ENCODE peak calls at places on chromosomes 5 and 9, in four cellular contexts. L, A, U and S are unnamed samples.

GRCh38 chr5:151038801-151039238 is 18.4 kb downstream of the GPX3 start:
- DNase-seq in L (no peak), A (no peak), U (no peak), S (no peak)

GRCh38 chr5:129591508-129592160 is 131.5 kb downstream of the ADAMTS19 start:
- DNase-seq in L (no peak), A (no peak), U (no peak), S (no peak)

GRCh38 chr9:88053888-88054501 is 79.7 kb upstream of the CDK20 start:
- DNase-seq in L (no peak), A (no peak), U (no peak), S (no peak)

GRCh38 chr9:120866651-120867050 is 10.3 kb downstream of the PHF19 start:
- DNase-seq in L (no peak), A (no peak), U (no peak), S (no peak)

GRCh38 chr9:75088646-75089368 is 493 bp downstream of the OSTF1 start:
- DNase-seq in L (peak), A (no peak), U (no peak), S (peak)

GRCh38 chr9:130444565-130445221 is at the start of gene ASS1:
- DNase-seq in L (peak), A (no peak), U (no peak), S (peak)

GRCh38 chr5:161850491-161850890 is 2.6 kb downstream of the GABRA1 start:
- DNase-seq in L (no peak), A (no peak), U (no peak), S (no peak)

GRCh38 chr5:89241186-89241585 is 358.2 kb upstream of the MEF2C start:
- DNase-seq in L (no peak), A (no peak), U (no peak), S (no peak)

GRCh38 chr5:143187495-143187894 is 216.0 kb downstream of the NR3C1 start:
- DNase-seq in L (no peak), A (no peak), U (no peak), S (no peak)

GRCh38 chr5:108659531-108659930 is 88.2 kb upstream of the FER start:
- DNase-seq in L (no peak), A (no peak), U (no peak), S (no peak)

GRCh38 chr5:67350600-67351315 is 154.2 kb upstream of the CD180 start:
- DNase-seq in L (peak), A (no peak), U (no peak), S (no peak)

GRCh38 chr5:65482727-65483473 is 1.2 kb upstream of the ADAMTS6 start:
- DNase-seq in L (peak), A (no peak), U (no peak), S (no peak)

GRCh38 chr5:760363-761205 is 23.9 kb downstream of the ZDHHC11B start:
- DNase-seq in L (no peak), A (no peak), U (no peak), S (no peak)

GRCh38 chr5:138661342-138661975 is 86.3 kb upstream of the HSPA9 start:
- DNase-seq in L (no peak), A (no peak), U (no peak), S (no peak)

GRCh38 chr5:9888517-9888916 is 258.4 kb upstream of the TAS2R1 start:
- DNase-seq in L (no peak), A (no peak), U (no peak), S (no peak)

GRCh38 chr5:171863928-171864327 is 78.3 kb downstream of the SMIM23 start:
- DNase-seq in L (no peak), A (no peak), U (no peak), S (no peak)

GRCh38 chr9:128917151-128917849 is 3.5 kb upstream of the PHYHD1 start:
- DNase-seq in L (no peak), A (peak), U (no peak), S (no peak)

GRCh38 chr9:11257992-11258391 is 645.2 kb upstream of the PTPRD start:
- DNase-seq in L (no peak), A (no peak), U (no peak), S (no peak)

GRCh38 chr5:157447246-157447645 is 12.8 kb upstream of the NIPAL4 start:
- DNase-seq in L (no peak), A (no peak), U (no peak), S (no peak)

GRCh38 chr9:4475301-4475700 is 15.0 kb upstream of the SLC1A1 start:
- DNase-seq in L (no peak), A (no peak), U (no peak), S (no peak)

GRCh38 chr5:143887901-143888648 is 76.1 kb downstream of the HMHB1 start:
- DNase-seq in L (peak), A (no peak), U (no peak), S (no peak)

GRCh38 chr9:76459691-76460635 is 981 bp downstream of the GCNT1 start:
- DNase-seq in L (peak), A (no peak), U (no peak), S (no peak)

GRCh38 chr5:95098012-95098411 is 186.9 kb downstream of the MCTP1 start:
- DNase-seq in L (no peak), A (no peak), U (no peak), S (no peak)

GRCh38 chr5:14105717-14106435 is 37.3 kb upstream of the TRIO start:
- DNase-seq in L (no peak), A (peak), U (no peak), S (peak)

GRCh38 chr9:132703336-132703735 is 33.1 kb downstream of the GTF3C4 start:
- DNase-seq in L (no peak), A (no peak), U (no peak), S (no peak)

GRCh38 chr9:20640331-20641187 is 18.3 kb upstream of the MLLT3 start:
- DNase-seq in L (peak), A (no peak), U (peak), S (peak)

GRCh38 chr9:93247892-93248291 is 64.0 kb downstream of the WNK2 start:
- DNase-seq in L (no peak), A (no peak), U (no peak), S (no peak)

GRCh38 chr5:134177197-134178171 is 734 bp upstream of the SKP1 start:
- DNase-seq in L (peak), A (no peak), U (peak), S (peak)

GRCh38 chr5:169290895-169291294 is 10.0 kb downstream of the SLIT3 start:
- DNase-seq in L (no peak), A (no peak), U (no peak), S (no peak)

GRCh38 chr5:171288066-171288465 is 21.0 kb upstream of the TLX3 start:
- DNase-seq in L (no peak), A (no peak), U (no peak), S (no peak)

GRCh38 chr5:81363093-81363886 is 30.6 kb downstream of the ACOT12 start:
- DNase-seq in L (no peak), A (no peak), U (no peak), S (no peak)